ENCODE peak calls at places on chromosome 2, in eight cellular contexts. A is Peyer's patch, R is HFFc6, B is A549, K is neuronal stem cell, O is stomach, U is iris pigment epithelial cell, F is fibroblast of the conjunctiva. E is an unnamed sample.

GRCh38 chr2:58497189-58497588 is 256.1 kb upstream of the FANCL start:
- DNase-seq in R (no peak), U (peak; percentile 3), K (peak; percentile 73), O (no peak), B (no peak), A (no peak), F (no peak), E (no peak)

GRCh38 chr2:239323473-239323872 is 77.3 kb downstream of the HDAC4 start:
- DNase-seq in B (no peak), U (no peak), K (no peak), O (no peak), F (no peak), R (no peak), A (no peak), E (no peak)

GRCh38 chr2:145593991-145594702 is 1074.2 kb upstream of the ZEB2 start:
- DNase-seq in U (peak; percentile 96), F (peak; percentile 77), K (no peak), A (no peak), O (no peak), R (peak; percentile 96), B (peak; percentile 73), E (no peak)

GRCh38 chr2:29011650-29012060 is 30.6 kb downstream of the TOGARAM2 start:
- DNase-seq in A (peak; percentile 80), O (peak; percentile 76), B (no peak), R (no peak), K (no peak), F (no peak), U (peak; percentile 46), E (no peak)

GRCh38 chr2:207113403-207113802 is 52.3 kb downstream of the KLF7 start:
- DNase-seq in U (no peak), A (no peak), O (no peak), R (no peak), B (no peak), F (no peak), K (no peak), E (no peak)

GRCh38 chr2:157404363-157404762 is 39.5 kb downstream of the CYTIP start:
- DNase-seq in F (no peak), A (peak; percentile 77), O (no peak), R (no peak), B (no peak), K (no peak), U (peak; percentile 1), E (no peak)

GRCh38 chr2:105517814-105518705 is 119.2 kb upstream of the FHL2 start:
- DNase-seq in A (no peak), U (peak; percentile 8), O (peak; percentile 96), R (no peak), K (no peak), B (no peak), F (peak; percentile 72), E (peak; percentile 89)

GRCh38 chr2:239326831-239327535 is 73.8 kb downstream of the HDAC4 start:
- DNase-seq in B (no peak), K (no peak), F (no peak), A (peak; percentile 18), U (peak; percentile 70), R (no peak), O (no peak), E (no peak)

GRCh38 chr2:128642316-128642715 is 323.6 kb upstream of the HS6ST1 start:
- DNase-seq in R (no peak), U (no peak), F (no peak), A (no peak), B (no peak), O (peak; percentile 10), K (no peak), E (peak; percentile 5)

GRCh38 chr2:238974510-238975166 is 126.8 kb downstream of the TWIST2 start:
- DNase-seq in R (peak; percentile 89), U (peak; percentile 65), F (peak; percentile 53), A (no peak), O (no peak), B (peak; percentile 80), K (no peak), E (no peak)

GRCh38 chr2:48312126-48312525 is 217.8 kb upstream of the STON1 start:
- DNase-seq in R (peak; percentile 40), A (no peak), F (no peak), B (no peak), K (no peak), U (peak; percentile 50), O (no peak), E (no peak)

GRCh38 chr2:222877556-222878278 is 16.9 kb downstream of the ACSL3 start:
- DNase-seq in K (no peak), F (no peak), U (no peak), O (no peak), A (no peak), B (no peak), R (no peak), E (no peak)

GRCh38 chr2:240387669-240388358 is 47.6 kb upstream of the GPC1 start:
- DNase-seq in O (peak; percentile 39), K (no peak), B (peak; percentile 96), R (peak; percentile 98), F (peak; percentile 84), A (no peak), U (peak; percentile 91), E (peak; percentile 46)

GRCh38 chr2:71613566-71613952 is 160.2 kb downstream of the DYSF start:
- DNase-seq in R (no peak), B (no peak), U (no peak), K (no peak), O (peak; percentile 5), F (no peak), A (no peak), E (no peak)

GRCh38 chr2:20624156-20624883 is 26.6 kb downstream of the HS1BP3 start:
- DNase-seq in F (no peak), A (no peak), U (no peak), R (no peak), O (no peak), B (no peak), K (no peak), E (peak; percentile 39)

GRCh38 chr2:230934291-230935131 is 9.5 kb upstream of the GPR55 start:
- DNase-seq in B (no peak), U (no peak), R (no peak), K (no peak), A (no peak), O (peak; percentile 21), F (no peak), E (no peak)

GRCh38 chr2:753123-753522 is 75.9 kb upstream of the TMEM18 start:
- DNase-seq in R (no peak), B (no peak), F (no peak), U (no peak), K (no peak), A (no peak), O (no peak), E (no peak)

GRCh38 chr2:12335185-12335584 is 381.6 kb upstream of the TRIB2 start:
- DNase-seq in U (no peak), F (no peak), R (no peak), O (no peak), B (no peak), K (no peak), A (no peak), E (no peak)

GRCh38 chr2:205425069-205425468 is 257.2 kb upstream of the NRP2 start:
- DNase-seq in F (no peak), B (no peak), O (no peak), K (no peak), R (no peak), U (no peak), A (no peak), E (no peak)

GRCh38 chr2:60717691-60718090 is 38.4 kb upstream of the PAPOLG start:
- DNase-seq in F (no peak), R (no peak), B (no peak), O (no peak), K (no peak), U (no peak), A (no peak), E (no peak)

GRCh38 chr2:9752441-9753275 is 90.6 kb upstream of the TAF1B start:
- DNase-seq in O (no peak), A (peak; percentile 56), U (peak; percentile 49), F (peak; percentile 13), R (peak; percentile 86), K (no peak), B (peak; percentile 89), E (no peak)

GRCh38 chr2:42421601-42422252 is 60.7 kb upstream of the COX7A2L start:
- DNase-seq in K (no peak), B (no peak), O (no peak), R (no peak), U (peak; percentile 48), F (no peak), A (no peak), E (no peak)

GRCh38 chr2:134122610-134123009 is 131.3 kb upstream of the MGAT5 start:
- DNase-seq in F (no peak), K (no peak), R (no peak), O (no peak), B (no peak), A (no peak), U (no peak), E (no peak)

GRCh38 chr2:121722479-121722878 is 14.2 kb downstream of the NIFK start:
- DNase-seq in R (peak; percentile 84), A (no peak), B (peak; percentile 48), O (no peak), F (no peak), K (no peak), U (peak; percentile 91), E (no peak)

GRCh38 chr2:49686291-49686690 is 532.0 kb upstream of the FSHR start:
- DNase-seq in A (no peak), K (no peak), B (no peak), O (no peak), U (no peak), F (no peak), R (no peak), E (no peak)

GRCh38 chr2:160352492-160352891 is 141.1 kb downstream of the RBMS1 start:
- DNase-seq in U (peak; percentile 87), A (no peak), R (no peak), B (peak; percentile 83), K (no peak), F (no peak), O (no peak), E (no peak)

GRCh38 chr2:134774074-134774742 is 55.4 kb upstream of the TMEM163 start:
- DNase-seq in K (no peak), O (peak; percentile 50), R (peak; percentile 8), F (no peak), B (no peak), U (no peak), A (no peak), E (no peak)

GRCh38 chr2:191638079-191638801 is 39.7 kb upstream of the NABP1 start:
- DNase-seq in A (no peak), B (no peak), F (no peak), R (no peak), O (no peak), U (peak; percentile 41), K (no peak), E (no peak)

GRCh38 chr2:217254111-217254510 is 394.2 kb upstream of the TNP1 start:
- DNase-seq in A (no peak), O (no peak), U (no peak), F (no peak), K (no peak), R (no peak), B (no peak), E (no peak)

GRCh38 chr2:232365621-232366321 is 12.8 kb upstream of the ALPP start:
- DNase-seq in U (peak; percentile 50), O (no peak), R (peak; percentile 59), K (no peak), F (no peak), A (no peak), B (peak; percentile 76), E (no peak)

GRCh38 chr2:71672640-71673401 is 219.5 kb downstream of the DYSF start:
- DNase-seq in R (no peak), U (no peak), F (no peak), K (no peak), O (no peak), B (no peak), A (no peak), E (peak; percentile 47)

GRCh38 chr2:70132244-70133126 is 45.2 kb downstream of the PCBP1 start:
- DNase-seq in R (peak; percentile 57), F (peak; percentile 42), U (peak; percentile 79), O (peak; percentile 55), K (no peak), A (peak; percentile 62), B (peak; percentile 68), E (peak; percentile 70)

GRCh38 chr2:133972786-133973185 is 281.1 kb upstream of the MGAT5 start:
- DNase-seq in K (no peak), B (no peak), U (no peak), O (no peak), F (peak; percentile 5), A (no peak), R (peak; percentile 57), E (no peak)

GRCh38 chr2:239285071-239285931 is 115.5 kb downstream of the HDAC4 start:
- DNase-seq in K (no peak), B (no peak), R (no peak), U (no peak), F (no peak), O (no peak), A (no peak), E (no peak)